ENCODE peak calls at places on chromosomes 4 and X, in seven cellular contexts. Y is sigmoid colon, B is PC-9, A is esophagus muscularis mucosa, Q is activated B cell treated with CpG ODN at 0.5 μM for 24 hours, D is lung, C is thoracic aorta. R is an unnamed sample.

GRCh38 chr4:129352480-129352879 is 256.5 kb downstream of the C4orf33 start:
- DNase-seq in Y (no peak), B (no peak), A (no peak), Q (no peak), D (no peak), C (no peak), R (no peak)

GRCh38 chrX:21972721-21973120 is 32.2 kb downstream of the SMS start:
- DNase-seq in Y (no peak), B (peak), A (no peak), Q (no peak), D (no peak), C (no peak), R (no peak)

GRCh38 chrX:28665778-28666177 is 78.5 kb downstream of the IL1RAPL1 start:
- DNase-seq in Y (no peak), B (no peak), A (no peak), Q (no peak), D (no peak), C (no peak), R (no peak)

GRCh38 chrX:103520391-103520790 is 1.1 kb upstream of the RAB40A start:
- DNase-seq in Y (no peak), B (no peak), A (no peak), Q (no peak), D (no peak), C (no peak), R (no peak)

GRCh38 chrX:68461541-68461940 is 28.2 kb upstream of the OPHN1 start:
- DNase-seq in Y (no peak), B (no peak), A (no peak), Q (no peak), D (no peak), C (no peak), R (no peak)

GRCh38 chr4:178174756-178175155 is 732.5 kb upstream of the AGA start:
- DNase-seq in Y (no peak), B (peak), A (no peak), Q (no peak), D (no peak), C (no peak), R (no peak)

GRCh38 chr4:109574443-109574850 is 14.4 kb downstream of the MCUB start:
- DNase-seq in Y (no peak), B (peak), A (no peak), Q (no peak), D (no peak), C (no peak), R (no peak)

GRCh38 chr4:8325284-8325973 is 55.9 kb downstream of the HTRA3 start:
- DNase-seq in Y (peak), B (no peak), A (no peak), Q (no peak), D (no peak), C (no peak), R (no peak)

GRCh38 chr4:181597766-181598165 is 645.4 kb upstream of the TENM3 start:
- DNase-seq in Y (no peak), B (no peak), A (no peak), Q (no peak), D (no peak), C (no peak), R (no peak)

DNA sequence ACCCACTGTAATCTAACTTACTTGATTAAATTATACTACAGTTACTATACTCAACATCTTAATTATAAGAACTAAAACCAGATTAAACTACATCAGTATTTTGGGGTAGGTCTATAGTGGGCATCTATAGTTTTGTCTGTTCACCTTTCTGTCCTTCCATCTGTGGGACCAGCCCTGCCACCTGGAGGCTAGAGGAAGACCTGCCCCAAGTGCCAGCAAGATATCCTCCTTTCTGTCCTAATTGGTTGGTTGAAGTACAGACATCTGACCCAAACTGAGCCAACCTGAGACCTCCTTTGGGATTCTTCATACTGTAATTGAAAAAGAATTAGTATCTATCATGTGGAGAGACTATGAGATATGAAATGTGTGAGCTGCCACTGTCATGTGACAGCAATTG is 172.2 kb upstream of the TLL1 start:
- DNase-seq in Y (no peak), B (no peak), A (no peak), Q (no peak), D (no peak), C (no peak), R (no peak)
- TF ChIP-seq CTCF in Y (no peak), B (no peak), A (no peak), Q (no peak), D (no peak), C (no peak), R (peak)

GRCh38 chrX:45553417-45553816 is 352.7 kb upstream of the DIPK2B start:
- DNase-seq in Y (no peak), B (no peak), A (no peak), Q (no peak), D (no peak), C (no peak), R (no peak)

DNA sequence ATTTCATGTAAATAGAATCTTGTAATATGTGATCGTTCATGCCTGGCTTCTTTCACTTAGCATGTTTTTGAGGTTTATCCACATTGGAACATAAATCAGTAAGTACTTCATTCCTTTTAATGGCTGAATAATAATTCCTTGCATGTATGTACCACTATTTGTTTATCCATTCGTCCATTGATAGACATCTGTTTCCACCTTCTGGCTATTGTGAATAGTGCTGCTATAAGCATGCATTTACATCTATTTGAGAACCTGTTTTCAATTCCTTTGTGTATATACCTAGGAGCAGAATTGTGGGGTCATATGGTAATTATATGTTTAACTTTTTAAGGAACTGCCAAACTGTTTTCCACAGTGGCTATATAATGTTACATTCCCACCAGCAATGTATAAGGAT is 356.7 kb upstream of the DIPK2B start:
- DNase-seq in Y (no peak), B (no peak), A (no peak), Q (no peak), D (no peak), C (no peak), R (no peak)
- TF ChIP-seq CTCF in Y (no peak), B (no peak), A (no peak), Q (no peak), D (no peak), C (no peak), R (no peak)

GRCh38 chr4:21948347-21949072 is at the start of gene KCNIP4:
- DNase-seq in Y (no peak), B (no peak), A (no peak), Q (no peak), D (no peak), C (no peak), R (peak)
- TF ChIP-seq CTCF in Y (no peak), B (no peak), A (no peak), Q (no peak), D (no peak), C (no peak), R (peak)

GRCh38 chrX:1778817-1779216 is 164.0 kb downstream of the ASMT start:
- DNase-seq in Y (no peak), B (no peak), A (no peak), Q (no peak), D (no peak), C (no peak), R (no peak)

GRCh38 chrX:1788300-1788911 is 173.5 kb downstream of the ASMT start:
- DNase-seq in Y (no peak), B (no peak), A (peak), Q (no peak), D (no peak), C (no peak), R (no peak)

GRCh38 chrX:1784773-1785172 is 169.9 kb downstream of the ASMT start:
- DNase-seq in Y (no peak), B (no peak), A (peak), Q (no peak), D (no peak), C (no peak), R (no peak)
- TF ChIP-seq CTCF in Y (no peak), B (peak), A (no peak), Q (no peak), D (no peak), C (no peak), R (no peak)

GRCh38 chr4:42371306-42372063 is 25.8 kb upstream of the SHISA3 start:
- DNase-seq in Y (no peak), B (no peak), A (no peak), Q (no peak), D (no peak), C (no peak), R (no peak)
- TF ChIP-seq CTCF in Y (no peak), B (peak), A (peak), Q (no peak), D (no peak), C (peak), R (peak)

DNA sequence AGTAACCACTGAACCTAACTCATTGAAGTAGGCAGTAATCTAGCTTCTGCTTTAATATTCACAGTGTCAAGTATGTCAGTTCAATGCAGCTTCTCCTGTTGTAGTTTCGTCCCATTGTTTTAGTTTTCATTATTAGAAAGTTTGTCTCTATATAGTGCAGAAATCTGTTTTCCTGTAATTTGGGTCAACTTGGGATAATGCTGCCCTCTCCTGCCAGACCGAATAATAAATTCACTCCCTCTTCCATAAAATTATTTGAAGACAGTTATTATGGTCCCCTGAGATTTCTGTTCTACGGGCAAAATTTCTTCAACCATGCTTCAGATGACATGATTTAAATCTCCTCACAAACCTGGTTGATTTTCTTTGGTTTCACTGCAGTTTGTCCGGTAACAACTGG is 4.6 kb upstream of the LUZP4 start:
- DNase-seq in Y (no peak), B (no peak), A (no peak), Q (no peak), D (no peak), C (no peak), R (no peak)
- TF ChIP-seq CTCF in Y (no peak), B (no peak), A (no peak), Q (no peak), D (no peak), C (no peak), R (no peak)

GRCh38 chr4:154549894-154550790 is at the start of gene PLRG1:
- DNase-seq in Y (peak), B (peak), A (peak), Q (peak), D (peak), C (peak), R (peak)
- TF ChIP-seq CTCF in Y (no peak), B (no peak), A (peak), Q (no peak), D (no peak), C (peak), R (no peak)

GRCh38 chrX:122850326-122850725 is 333.8 kb upstream of the GRIA3 start:
- DNase-seq in Y (no peak), B (no peak), A (no peak), Q (no peak), D (no peak), C (no peak), R (no peak)
- TF ChIP-seq CTCF in Y (no peak), B (no peak), A (no peak), Q (no peak), D (no peak), C (no peak), R (no peak)